ENCODE peak calls at places on chromosome 3, in six cellular contexts. Z, U, G, B, L and C are unnamed samples.

GRCh38 chr3:187064210-187065115 is 74.8 kb downstream of the RPL39L start:
- DNase-seq in G (peak), L (peak), U (no peak), Z (no peak), B (no peak), C (peak)

GRCh38 chr3:143302638-143303171 is 183.1 kb downstream of the CHST2 start:
- DNase-seq in U (peak), G (no peak), B (no peak), Z (no peak), L (peak), C (peak)

GRCh38 chr3:144128117-144128892 is 156.7 kb downstream of the DIPK2A start:
- DNase-seq in U (no peak), B (no peak), L (no peak), G (peak), Z (peak), C (no peak)

GRCh38 chr3:42544492-42545283 is 37.1 kb downstream of the SEC22C start:
- DNase-seq in U (peak), B (no peak), L (no peak), Z (no peak), G (no peak), C (no peak)

GRCh38 chr3:194620192-194620591 is 13.0 kb downstream of the TMEM44 start:
- DNase-seq in U (no peak), Z (no peak), L (no peak), B (no peak), G (no peak), C (no peak)

GRCh38 chr3:8962226-8962861 is 928 bp downstream of the RAD18 start:
- DNase-seq in G (no peak), L (no peak), U (no peak), Z (no peak), B (no peak), C (peak)

GRCh38 chr3:84724877-84725276 is 233.9 kb upstream of the CADM2 start:
- DNase-seq in B (no peak), G (no peak), L (no peak), U (peak), Z (no peak), C (no peak)

GRCh38 chr3:57544181-57545125 is at the start of gene DNAH12:
- DNase-seq in G (no peak), Z (peak), U (no peak), L (peak), B (no peak), C (no peak)

GRCh38 chr3:24156466-24156865 is 211.4 kb downstream of the NR1D2 start:
- DNase-seq in Z (no peak), G (no peak), U (peak), L (no peak), B (peak), C (peak)

GRCh38 chr3:13349823-13350222 is 70.3 kb downstream of the NUP210 start:
- DNase-seq in B (no peak), U (no peak), L (no peak), Z (no peak), G (no peak), C (no peak)

GRCh38 chr3:71127463-71128243 is 455.9 kb downstream of the FOXP1 start:
- DNase-seq in Z (no peak), U (peak), L (peak), B (no peak), G (no peak), C (peak)

GRCh38 chr3:56456117-56456516 is 12.2 kb downstream of the ERC2 start:
- DNase-seq in U (no peak), B (no peak), L (no peak), Z (no peak), G (no peak), C (no peak)

GRCh38 chr3:197613187-197613586 is 57.4 kb upstream of the BDH1 start:
- DNase-seq in B (no peak), U (no peak), Z (no peak), G (no peak), L (no peak), C (no peak)

GRCh38 chr3:62144482-62144881 is 228.9 kb downstream of the FEZF2 start:
- DNase-seq in L (no peak), U (no peak), B (no peak), Z (no peak), G (no peak), C (no peak)

GRCh38 chr3:128482175-128482856 is 10.7 kb downstream of the GATA2 start:
- DNase-seq in B (no peak), Z (no peak), L (no peak), U (no peak), G (no peak), C (peak)

GRCh38 chr3:60303160-60303559 is 948.1 kb downstream of the FHIT start:
- DNase-seq in Z (no peak), G (no peak), B (no peak), L (peak), U (no peak), C (peak)

GRCh38 chr3:48219543-48219942 is 3.8 kb upstream of the CAMP start:
- DNase-seq in B (no peak), L (peak), U (no peak), Z (no peak), G (no peak), C (peak)

GRCh38 chr3:192915306-192915705 is 2.4 kb downstream of the MB21D2 start:
- DNase-seq in L (peak), G (peak), U (peak), Z (peak), B (no peak), C (peak)

GRCh38 chr3:33664195-33664594 is 53.9 kb downstream of the CLASP2 start:
- DNase-seq in Z (peak), L (peak), B (no peak), U (peak), G (no peak), C (peak)

GRCh38 chr3:52053307-52054304 is 2.8 kb downstream of the DUSP7 start:
- DNase-seq in G (peak), U (no peak), B (peak), L (peak), Z (peak), C (peak)

GRCh38 chr3:193857996-193858395 is 265.0 kb downstream of the OPA1 start:
- DNase-seq in Z (no peak), G (no peak), U (peak), B (no peak), L (peak), C (peak)

GRCh38 chr3:113166719-113167492 is 44.5 kb upstream of the BOC start:
- DNase-seq in L (peak), Z (no peak), U (peak), B (no peak), G (no peak), C (peak)

GRCh38 chr3:195254454-195255175 is 16.3 kb downstream of the XXYLT1 start:
- DNase-seq in U (no peak), B (no peak), Z (no peak), L (no peak), G (no peak), C (no peak)

GRCh38 chr3:127043041-127043641 is 60.2 kb downstream of the PLXNA1 start:
- DNase-seq in L (peak), U (no peak), Z (no peak), G (peak), B (no peak), C (no peak)

GRCh38 chr3:189139631-189140030 is 32.1 kb upstream of the TPRG1 start:
- DNase-seq in B (no peak), G (no peak), U (no peak), Z (no peak), L (no peak), C (no peak)

GRCh38 chr3:127011270-127011992 is 28.5 kb downstream of the PLXNA1 start:
- DNase-seq in B (no peak), G (no peak), U (no peak), Z (no peak), L (peak), C (peak)

GRCh38 chr3:179321585-179322322 is 1.1 kb upstream of the ZNF639 start:
- DNase-seq in Z (no peak), L (peak), G (peak), U (peak), B (no peak), C (peak)

GRCh38 chr3:50630916-50631315 is 14.0 kb downstream of the MAPKAPK3 start:
- DNase-seq in B (no peak), U (peak), G (no peak), Z (no peak), L (no peak), C (no peak)

GRCh38 chr3:69031635-69032034 is 18.2 kb upstream of the EOGT start:
- DNase-seq in L (no peak), B (no peak), Z (no peak), G (no peak), U (no peak), C (no peak)

GRCh38 chr3:8737823-8738222 is 4.2 kb downstream of the CAV3 start:
- DNase-seq in U (no peak), L (no peak), B (no peak), Z (no peak), G (no peak), C (no peak)

GRCh38 chr3:41276191-41276590 is 76.9 kb downstream of the CTNNB1 start:
- DNase-seq in Z (no peak), G (no peak), B (no peak), U (no peak), L (no peak), C (no peak)

GRCh38 chr3:50340404-50341329 is at the start of gene RASSF1:
- DNase-seq in B (no peak), Z (peak), U (no peak), L (peak), G (peak), C (no peak)

GRCh38 chr3:175149675-175150074 is 290.5 kb downstream of the NAALADL2 start:
- DNase-seq in B (peak), U (no peak), L (no peak), Z (no peak), G (peak), C (peak)

GRCh38 chr3:30073622-30074021 is 532.8 kb upstream of the TGFBR2 start:
- DNase-seq in G (no peak), Z (no peak), L (no peak), U (peak), B (no peak), C (peak)

GRCh38 chr3:169665264-169666078 is 2.0 kb upstream of the MECOM start:
- DNase-seq in G (no peak), U (no peak), L (no peak), B (no peak), Z (no peak), C (no peak)

GRCh38 chr3:66153961-66154923 is 66.6 kb upstream of the SLC25A26 start:
- DNase-seq in U (no peak), G (no peak), B (no peak), Z (no peak), L (peak), C (peak)